ENCODE peak calls at places on chromosomes 3 and 15, in five cellular contexts. O is HEK293T, B is HepG2, M is GM12878, L is H1. Y is an unnamed sample.

GRCh38 chr3:143658116-143658515 is 190.2 kb downstream of the SLC9A9 start:
- DNase-seq in O (no peak), B (no peak), M (no peak), L (no peak), Y (no peak)

GRCh38 chr3:132161608-132162007 is 126.8 kb upstream of the CPNE4 start:
- DNase-seq in O (no peak), B (no peak), M (no peak), L (no peak), Y (no peak)

GRCh38 chr3:154304116-154304786 is 20.0 kb downstream of the DHX36 start:
- DNase-seq in O (no peak), B (no peak), M (no peak), L (no peak), Y (no peak)

GRCh38 chr3:17091895-17092294 is 207.1 kb downstream of the PLCL2 start:
- DNase-seq in O (no peak), B (no peak), M (no peak), L (no peak), Y (no peak)

GRCh38 chr15:49387471-49387870 is 35.6 kb upstream of the FGF7 start:
- DNase-seq in O (no peak), B (no peak), M (no peak), L (no peak), Y (no peak)

GRCh38 chr3:114872588-114872987 is 274.5 kb downstream of the ZBTB20 start:
- DNase-seq in O (no peak), B (no peak), M (no peak), L (no peak), Y (no peak)

GRCh38 chr3:143078883-143079282 is 40.7 kb upstream of the CHST2 start:
- DNase-seq in O (no peak), B (no peak), M (no peak), L (no peak), Y (no peak)

GRCh38 chr3:17974206-17974841 is 231.9 kb upstream of the TBC1D5 start:
- DNase-seq in O (no peak), B (no peak), M (no peak), L (no peak), Y (no peak)

GRCh38 chr3:149816986-149817385 is 4.0 kb downstream of the RNF13 start:
- DNase-seq in O (no peak), B (no peak), M (no peak), L (no peak), Y (no peak)

GRCh38 chr15:82698711-82699345 is 10.8 kb downstream of the AP3B2 start:
- DNase-seq in O (no peak), B (no peak), M (no peak), L (no peak), Y (no peak)

GRCh38 chr3:18919158-18919557 is 229.2 kb upstream of the KCNH8 start:
- DNase-seq in O (no peak), B (no peak), M (no peak), L (no peak), Y (no peak)

GRCh38 chr3:100893590-100893989 is 99.6 kb downstream of the ABI3BP start:
- DNase-seq in O (peak; percentile 34), B (peak; percentile 3), M (no peak), L (peak; percentile 53), Y (peak; percentile 36)

GRCh38 chr3:186783731-186784515 is 546 bp downstream of the EIF4A2 start:
- DNase-seq in O (peak; percentile 34), B (peak; percentile 46), M (no peak), L (peak; percentile 66), Y (no peak)

GRCh38 chr3:140500473-140500872 is 177.4 kb upstream of the TRIM42 start:
- DNase-seq in O (no peak), B (no peak), M (no peak), L (no peak), Y (no peak)

GRCh38 chr15:31275331-31276262 is 51.0 kb upstream of the KLF13 start:
- DNase-seq in O (no peak), B (no peak), M (no peak), L (peak; percentile 35), Y (no peak)

GRCh38 chr3:45642731-45643152 is 46.5 kb upstream of the SACM1L start:
- DNase-seq in O (no peak), B (no peak), M (no peak), L (no peak), Y (no peak)

GRCh38 chr3:23808525-23808924 is 2.8 kb downstream of the UBE2E1 start:
- DNase-seq in O (no peak), B (no peak), M (no peak), L (no peak), Y (no peak)

GRCh38 chr3:10198761-10199688 is 34.3 kb downstream of the IRAK2 start:
- DNase-seq in O (no peak), B (peak; percentile 12), M (peak; percentile 80), L (no peak), Y (no peak)

GRCh38 chr15:79977431-79977940 is 6.5 kb upstream of the BCL2A1 start:
- DNase-seq in O (no peak), B (no peak), M (peak; percentile 76), L (no peak), Y (no peak)

GRCh38 chr15:35019401-35020327 is 31.6 kb upstream of the ZNF770 start:
- DNase-seq in O (no peak), B (no peak), M (no peak), L (peak; percentile 54), Y (no peak)

GRCh38 chr3:115960799-115961198 is 337.5 kb downstream of the GAP43 start:
- DNase-seq in O (no peak), B (no peak), M (no peak), L (no peak), Y (no peak)

GRCh38 chr3:12875857-12876451 is 34.6 kb upstream of the RPL32 start:
- DNase-seq in O (no peak), B (no peak), M (no peak), L (peak; percentile 87), Y (peak; percentile 43)

DNA sequence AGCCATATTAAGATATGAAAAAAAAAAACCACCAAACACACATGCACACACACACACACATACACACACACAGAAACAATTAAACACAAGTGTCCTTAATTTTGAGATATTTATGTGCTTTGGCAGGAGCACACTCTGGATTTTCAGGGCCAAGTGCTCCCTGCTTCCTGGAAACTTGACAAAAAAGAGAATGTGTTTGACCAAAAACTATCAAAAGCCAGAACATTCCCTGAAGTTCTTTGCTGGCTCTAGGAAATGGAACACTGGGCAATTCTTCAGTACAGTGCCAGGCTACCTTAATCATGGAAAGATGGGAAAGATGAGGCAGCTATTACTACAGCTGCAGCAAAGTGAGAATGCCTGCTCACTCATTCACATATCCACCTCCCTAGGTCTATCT is 44.6 kb downstream of the P3H2 start:
- DNase-seq in O (no peak), B (no peak), M (no peak), L (no peak), Y (no peak)
- TF ChIP-seq SUZ12 in O (no peak), B (no peak), M (no peak), L (no peak), Y (no peak)

GRCh38 chr3:33442190-33442589 is 2.0 kb upstream of the UBP1 start:
- DNase-seq in O (no peak), B (no peak), M (no peak), L (no peak), Y (no peak)

GRCh38 chr3:33453331-33453761 is 13.1 kb upstream of the UBP1 start:
- DNase-seq in O (no peak), B (no peak), M (no peak), L (no peak), Y (no peak)

DNA sequence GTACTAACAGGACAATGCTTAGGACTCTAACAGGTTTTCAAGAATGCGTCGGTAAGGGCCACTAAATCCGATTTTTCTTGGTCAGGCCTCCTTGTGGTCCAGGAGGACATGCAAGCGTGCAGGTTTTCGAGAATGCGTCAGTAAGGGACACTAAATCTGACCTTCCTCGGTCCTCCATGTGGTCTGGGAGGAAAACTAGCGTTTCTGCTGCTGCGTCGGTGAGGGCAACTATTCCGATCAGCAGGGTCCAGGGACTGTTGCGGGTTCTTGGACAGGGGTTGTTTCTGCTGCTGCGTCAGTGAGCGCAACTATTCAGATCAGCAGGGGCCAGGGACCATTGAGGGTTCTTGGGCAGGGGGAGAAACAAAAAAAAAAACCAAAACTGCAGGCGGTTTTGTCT is 7.8 kb upstream of the UBP1 start:
- DNase-seq in O (no peak), B (no peak), M (no peak), L (no peak), Y (no peak)
- TF ChIP-seq SUZ12 in O (no peak), B (no peak), M (no peak), L (no peak), Y (no peak)

GRCh38 chr3:183551930-183552329 is 3.6 kb downstream of the KLHL6 start:
- DNase-seq in O (no peak), B (no peak), M (no peak), L (no peak), Y (no peak)

GRCh38 chr3:183560607-183561006 is 5.1 kb upstream of the KLHL6 start:
- DNase-seq in O (no peak), B (no peak), M (no peak), L (no peak), Y (no peak)

GRCh38 chr3:183553263-183554026 is 2.1 kb downstream of the KLHL6 start:
- DNase-seq in O (no peak), B (no peak), M (no peak), L (no peak), Y (no peak)

GRCh38 chr3:183554377-183554776 is 1.1 kb downstream of the KLHL6 start:
- DNase-seq in O (no peak), B (no peak), M (no peak), L (no peak), Y (no peak)

GRCh38 chr3:183555541-183556081 is at the start of gene KLHL6:
- DNase-seq in O (no peak), B (no peak), M (peak; percentile 64), L (no peak), Y (no peak)
- TF ChIP-seq SUZ12 in O (no peak), B (no peak), M (no peak), L (no peak), Y (no peak)

GRCh38 chr3:126155280-126155640 is 25.1 kb downstream of the ALDH1L1 start:
- DNase-seq in O (no peak), B (no peak), M (no peak), L (peak; percentile 29), Y (no peak)

GRCh38 chr3:126155819-126156218 is 24.6 kb downstream of the ALDH1L1 start:
- DNase-seq in O (no peak), B (no peak), M (no peak), L (no peak), Y (no peak)

GRCh38 chr3:126157083-126157768 is 23.2 kb downstream of the ALDH1L1 start:
- DNase-seq in O (no peak), B (no peak), M (no peak), L (no peak), Y (no peak)

GRCh38 chr3:126158016-126158911 is 22.1 kb downstream of the ALDH1L1 start:
- DNase-seq in O (no peak), B (no peak), M (no peak), L (no peak), Y (no peak)

GRCh38 chr3:126156468-126156867 is 23.9 kb downstream of the ALDH1L1 start:
- DNase-seq in O (peak; percentile 8), B (no peak), M (no peak), L (peak; percentile 44), Y (no peak)
- TF ChIP-seq SUZ12 in O (no peak), B (no peak), M (no peak), L (no peak), Y (no peak)